ENCODE peak calls at places on chromosomes 6 and 20, in six cellular contexts. B is stimulated activated CD4-positive, alpha-beta T cell treated with anti-CD3 and anti-CD28 coated beads, TNF-alpha, amount 100 ng/mL, for 48 hours; I is HTR-8/SVneo; J is body of pancreas; F is uterus; D is neural progenitor cell. V is an unnamed sample.

GRCh38 chr20:57980526-57980925 is 247.9 kb downstream of the ANKRD60 start:
- DNase-seq in B (no peak), I (no peak), J (no peak), F (no peak), D (peak; percentile 42), V (no peak)

GRCh38 chr20:38186788-38187221 is 21.7 kb upstream of the TGM2 start:
- DNase-seq in B (no peak), I (no peak), J (no peak), F (no peak), D (no peak), V (no peak)

GRCh38 chr20:52978851-52979250 is 6.7 kb downstream of the TSHZ2 start:
- DNase-seq in B (no peak), I (no peak), J (no peak), F (no peak), D (no peak), V (no peak)

GRCh38 chr6:116392158-116393032 is 21.6 kb downstream of the DSE start:
- DNase-seq in B (no peak), I (no peak), J (no peak), F (no peak), D (no peak), V (no peak)

GRCh38 chr20:32975698-32976674 is 28.2 kb downstream of the SUN5 start:
- DNase-seq in B (no peak), I (no peak), J (no peak), F (no peak), D (no peak), V (no peak)

GRCh38 chr20:52975024-52975732 is 3.0 kb downstream of the TSHZ2 start:
- DNase-seq in B (no peak), I (no peak), J (no peak), F (no peak), D (no peak), V (peak; percentile 54)

GRCh38 chr6:108363756-108364356 is 69.0 kb downstream of the AFG1L start:
- DNase-seq in B (no peak), I (no peak), J (no peak), F (no peak), D (peak; percentile 40), V (no peak)

GRCh38 chr6:49668083-49668511 is 31.5 kb upstream of the RHAG start:
- DNase-seq in B (no peak), I (peak; percentile 7), J (no peak), F (no peak), D (no peak), V (no peak)

V was measured in stimulated activated naive CD4-positive, alpha-beta T cell treated with Interleukin-2 at 50 U/mL for 16 hours.